ENCODE peak calls at places on chromosome 4, in four cellular contexts. L, E, I and G are unnamed samples.

GRCh38 chr4:188016754-188017153 is 21.2 kb downstream of the ZFP42 start:
- DNase-seq in I (no peak), E (no peak), L (no peak), G (no peak)

GRCh38 chr4:110128092-110128989 is 70.1 kb downstream of the ELOVL6 start:
- DNase-seq in I (no peak), L (no peak), E (no peak), G (no peak)

GRCh38 chr4:61070269-61070668 is 129.9 kb upstream of the ADGRL3 start:
- DNase-seq in E (no peak), L (no peak), I (no peak), G (no peak)

GRCh38 chr4:42149004-42149403 is 3.5 kb downstream of the BEND4 start:
- DNase-seq in E (no peak), I (no peak), L (no peak), G (no peak)

GRCh38 chr4:111979921-111980320 is 165.3 kb upstream of the FAM241A start:
- DNase-seq in I (no peak), E (no peak), L (no peak), G (no peak)

GRCh38 chr4:17884063-17884462 is 73.3 kb downstream of the NCAPG start:
- DNase-seq in I (no peak), L (no peak), E (no peak), G (no peak)

GRCh38 chr4:82611982-82612381 is 50.2 kb upstream of the TMEM150C start:
- DNase-seq in I (no peak), E (no peak), L (no peak), G (no peak)

GRCh38 chr4:128328106-128328505 is 40.5 kb upstream of the PGRMC2 start:
- DNase-seq in E (no peak), I (no peak), L (no peak), G (no peak)

GRCh38 chr4:44100456-44100855 is 348.2 kb downstream of the KCTD8 start:
- DNase-seq in I (no peak), E (no peak), L (no peak), G (no peak)

GRCh38 chr4:8077181-8078108 is 81.2 kb downstream of the ABLIM2 start:
- DNase-seq in I (no peak), L (no peak), E (no peak), G (no peak)

GRCh38 chr4:61373901-61374611 is 173.9 kb downstream of the ADGRL3 start:
- DNase-seq in E (no peak), L (no peak), I (no peak), G (no peak)

GRCh38 chr4:102007959-102008425 is 217.5 kb downstream of the BANK1 start:
- DNase-seq in L (no peak), I (no peak), E (peak; percentile 36), G (no peak)

GRCh38 chr4:108072300-108072699 is 82.6 kb downstream of the HADH start:
- DNase-seq in E (peak; percentile 86), L (no peak), I (no peak), G (peak; percentile 75)

GRCh38 chr4:176034498-176034897 is 31.1 kb upstream of the WDR17 start:
- DNase-seq in I (no peak), L (peak; percentile 27), E (peak; percentile 15), G (peak; percentile 31)

GRCh38 chr4:130576218-130576617 is 1480.3 kb downstream of the C4orf33 start:
- DNase-seq in L (no peak), I (no peak), E (no peak), G (no peak)

GRCh38 chr4:113080050-113080449 is 30.6 kb downstream of the ANK2 start:
- DNase-seq in E (no peak), I (no peak), L (peak; percentile 65), G (no peak)

GRCh38 chr4:108199881-108200280 is 31.1 kb upstream of the LEF1 start:
- DNase-seq in I (no peak), E (no peak), L (no peak), G (no peak)

GRCh38 chr4:138770818-138771217 is 244.8 kb upstream of the NOCT start:
- DNase-seq in E (no peak), I (no peak), L (no peak), G (no peak)

GRCh38 chr4:78019494-78019893 is 37.6 kb upstream of the FRAS1 start:
- DNase-seq in L (no peak), E (no peak), I (no peak), G (no peak)

GRCh38 chr4:70280567-70280966 is 38.2 kb downstream of the CSN3 start:
- DNase-seq in L (no peak), E (no peak), I (no peak), G (no peak)

GRCh38 chr4:6893449-6894085 is 16.1 kb upstream of the TBC1D14 start:
- DNase-seq in E (no peak), I (no peak), L (peak; percentile 88), G (no peak)

DNA sequence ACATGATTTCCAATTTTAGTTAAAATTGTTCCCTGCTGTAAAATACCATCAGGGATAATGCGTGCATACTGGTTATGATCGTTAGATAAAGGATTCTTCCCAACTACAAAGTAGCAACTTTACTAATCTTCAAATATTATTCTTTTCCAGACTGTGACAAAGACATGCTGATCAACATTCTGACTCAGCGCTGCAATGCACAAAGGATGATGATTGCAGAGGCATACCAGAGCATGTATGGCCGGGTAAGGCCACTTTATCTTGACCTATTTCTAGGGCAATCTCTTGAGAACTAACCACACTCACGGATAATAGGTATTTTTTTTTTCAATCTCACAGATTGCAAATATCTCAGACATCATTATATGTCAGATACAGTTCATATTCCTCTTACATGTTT is 47.0 kb downstream of the ANXA10 start:
- DNase-seq in L (peak; percentile 18), E (no peak), I (no peak), G (no peak)
- H3K4me3 ChIP-seq in L (no peak overlapping the region), E (no peak overlapping the region), I (no peak overlapping the region), G (no peak overlapping the region)

GRCh38 chr4:95546866-95547707 is 1.7 kb downstream of the UNC5C start:
- DNase-seq in I (no peak), L (no peak), E (no peak), G (no peak)
- H3K4me3 ChIP-seq in I (peak overlapping the region; percentile 73), L (peak overlapping the region; percentile 48), E (no peak overlapping the region), G (no peak overlapping the region)

GRCh38 chr4:73344106-73344505 is 60.0 kb upstream of the ALB start:
- DNase-seq in L (no peak), I (no peak), E (no peak), G (no peak)
- H3K4me3 ChIP-seq in L (no peak overlapping the region), I (no peak overlapping the region), E (no peak overlapping the region), G (no peak overlapping the region)

GRCh38 chr4:174136013-174136412 is 147.5 kb downstream of the FBXO8 start:
- DNase-seq in I (no peak), E (no peak), L (no peak), G (no peak)
- H3K4me3 ChIP-seq in I (peak overlapping the region; percentile 29), E (no peak overlapping the region), L (no peak overlapping the region), G (no peak overlapping the region)

GRCh38 chr4:86961605-86962295 is 26.9 kb downstream of the AFF1 start:
- DNase-seq in I (no peak), L (peak; percentile 11), E (peak; percentile 92), G (no peak)

GRCh38 chr4:86959588-86960500 is 25.0 kb downstream of the AFF1 start:
- DNase-seq in E (no peak), L (no peak), I (no peak), G (no peak)

GRCh38 chr4:86963697-86964096 is 28.9 kb downstream of the AFF1 start:
- DNase-seq in L (peak; percentile 78), I (no peak), E (no peak), G (no peak)

GRCh38 chr4:86961103-86961502 is 26.3 kb downstream of the AFF1 start:
- DNase-seq in L (no peak), I (no peak), E (no peak), G (no peak)

DNA sequence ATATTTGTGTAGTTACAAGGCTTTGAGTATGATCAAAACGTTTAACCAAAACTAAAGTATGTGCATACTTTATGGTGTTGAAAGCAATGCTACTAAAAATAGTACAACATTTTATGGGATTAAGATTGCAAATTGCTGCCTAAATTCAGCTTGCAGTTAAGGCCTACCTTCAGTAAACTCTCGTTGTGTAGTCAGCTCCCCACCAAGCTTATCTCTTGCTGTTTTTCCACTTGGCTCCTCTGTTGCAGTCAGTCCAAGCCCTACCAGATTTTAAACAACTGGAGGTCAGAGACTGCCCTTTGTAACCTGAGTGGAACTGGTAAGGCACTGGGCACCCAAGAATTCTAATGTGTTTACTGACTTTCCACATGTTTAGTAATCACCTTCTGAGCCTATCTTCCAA is 25.7 kb downstream of the AFF1 start:
- DNase-seq in L (no peak), E (no peak), I (no peak), G (no peak)
- H3K4me3 ChIP-seq in L (no peak overlapping the region), E (no peak overlapping the region), I (no peak overlapping the region), G (no peak overlapping the region)

DNA sequence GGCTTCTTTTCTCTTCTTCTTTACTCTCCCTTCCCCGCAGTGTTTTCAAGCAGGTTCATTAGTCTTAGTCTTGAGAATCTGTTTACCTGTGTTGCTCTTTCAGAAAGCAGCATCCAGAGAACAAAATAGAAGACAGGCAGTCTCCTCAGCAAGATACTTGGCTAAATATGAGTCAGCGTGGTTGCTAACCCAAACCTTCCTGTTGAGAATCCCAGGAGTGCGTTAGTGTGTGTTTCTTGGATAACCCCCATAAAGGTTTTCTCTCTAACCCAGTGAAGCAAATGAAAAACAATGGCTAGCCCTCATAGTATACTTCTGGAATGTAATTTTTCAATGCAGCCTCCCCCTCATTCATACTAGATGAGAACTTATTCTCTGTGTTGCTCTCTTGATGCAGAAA is 41.1 kb downstream of the BMPR1B start:
- DNase-seq in I (no peak), L (no peak), E (no peak), G (no peak)
- H3K4me3 ChIP-seq in I (no peak overlapping the region), L (no peak overlapping the region), E (no peak overlapping the region), G (no peak overlapping the region)

GRCh38 chr4:169148851-169149250 is 121.9 kb downstream of the SH3RF1 start:
- DNase-seq in I (no peak), E (no peak), L (no peak), G (no peak)
- H3K4me3 ChIP-seq in I (no peak overlapping the region), E (no peak overlapping the region), L (no peak overlapping the region), G (no peak overlapping the region)